ENCODE peak calls at places on chromosomes 11 and 22, in eight cellular contexts. B is H1, R is stomach, S is H54, Z is breast epithelium, E is heart left ventricle, I is HCT116, X is suprapubic skin. M is an unnamed sample.

GRCh38 chr22:42699281-42699681 is 21.4 kb downstream of the A4GALT start:
- DNase-seq in B (no peak), R (no peak), S (no peak), Z (no peak), E (no peak), I (no peak), X (no peak), M (no peak)

GRCh38 chr11:134508219-134508990 is 96.4 kb upstream of the B3GAT1 start:
- DNase-seq in B (no peak), R (peak), S (no peak), Z (peak), E (peak), I (no peak), X (peak), M (no peak)

GRCh38 chr11:60867871-60868681 is 734 bp downstream of the ZP1 start:
- DNase-seq in B (no peak), R (no peak), S (no peak), Z (no peak), E (peak), I (no peak), X (no peak), M (no peak)

GRCh38 chr22:35643991-35644390 is 4.3 kb upstream of the APOL6 start:
- DNase-seq in B (peak), R (no peak), S (no peak), Z (no peak), E (no peak), I (no peak), X (no peak), M (no peak)

GRCh38 chr22:28736296-28737155 is 5.1 kb downstream of the CHEK2 start:
- DNase-seq in B (no peak), R (no peak), S (no peak), Z (no peak), E (no peak), I (no peak), X (no peak), M (no peak)

GRCh38 chr11:17720796-17721171 is 1.4 kb downstream of the MYOD1 start:
- DNase-seq in B (peak), R (no peak), S (no peak), Z (no peak), E (no peak), I (no peak), X (no peak), M (no peak)

GRCh38 chr22:24088796-24089195 is 77.7 kb downstream of the CABIN1 start:
- DNase-seq in B (no peak), R (no peak), S (no peak), Z (no peak), E (peak), I (no peak), X (no peak), M (no peak)

GRCh38 chr11:61587541-61587941 is 6.7 kb upstream of the SYT7 start:
- DNase-seq in B (peak), R (peak), S (no peak), Z (peak), E (peak), I (no peak), X (no peak), M (no peak)

GRCh38 chr11:125566235-125566634 is 3.0 kb upstream of the EI24 start:
- DNase-seq in B (no peak), R (no peak), S (no peak), Z (no peak), E (no peak), I (no peak), X (no peak), M (no peak)

GRCh38 chr11:100176456-100176855 is 510.6 kb upstream of the ARHGAP42 start:
- DNase-seq in B (no peak), R (no peak), S (no peak), Z (no peak), E (no peak), I (no peak), X (no peak), M (no peak)

GRCh38 chr11:106331163-106331562 is 253.7 kb downstream of the AASDHPPT start:
- DNase-seq in B (no peak), R (no peak), S (no peak), Z (no peak), E (no peak), I (no peak), X (no peak), M (no peak)

GRCh38 chr11:35343033-35343598 is 76.2 kb downstream of the SLC1A2 start:
- DNase-seq in B (no peak), R (no peak), S (no peak), Z (no peak), E (no peak), I (no peak), X (no peak), M (no peak)

GRCh38 chr11:1479678-1480118 is 6.9 kb downstream of the MOB2 start:
- DNase-seq in B (no peak), R (no peak), S (no peak), Z (no peak), E (no peak), I (no peak), X (peak), M (no peak)

GRCh38 chr11:61683961-61684869 is 4.0 kb downstream of the DAGLA start:
- DNase-seq in B (no peak), R (no peak), S (no peak), Z (no peak), E (no peak), I (no peak), X (no peak), M (no peak)

GRCh38 chr11:75413864-75414263 is 14.5 kb downstream of the RPS3 start:
- DNase-seq in B (no peak), R (no peak), S (no peak), Z (no peak), E (no peak), I (no peak), X (no peak), M (peak)

GRCh38 chr11:256952-257737 is 20.4 kb downstream of the PSMD13 start:
- DNase-seq in B (no peak), R (no peak), S (no peak), Z (no peak), E (no peak), I (no peak), X (no peak), M (no peak)

GRCh38 chr11:3989251-3989650 is 105.3 kb upstream of the RRM1 start:
- DNase-seq in B (peak), R (no peak), S (no peak), Z (no peak), E (no peak), I (no peak), X (no peak), M (peak)

GRCh38 chr11:37972691-37973090 is 1374.7 kb upstream of the RAG2 start:
- DNase-seq in B (no peak), R (no peak), S (no peak), Z (no peak), E (no peak), I (no peak), X (no peak), M (no peak)

GRCh38 chr22:26685601-26686000 is 28.2 kb downstream of the MIAT start:
- DNase-seq in B (no peak), R (no peak), S (no peak), Z (no peak), E (no peak), I (no peak), X (no peak), M (peak)

GRCh38 chr11:66113132-66113856 is 43.2 kb downstream of the PACS1 start:
- DNase-seq in B (no peak), R (no peak), S (no peak), Z (no peak), E (no peak), I (peak), X (no peak), M (no peak)

GRCh38 chr11:72239849-72240460 is 4.0 kb downstream of the PHOX2A start:
- DNase-seq in B (peak), R (peak), S (no peak), Z (no peak), E (peak), I (no peak), X (peak), M (peak)

GRCh38 chr11:74557526-74557925 is 34.9 kb upstream of the POLD3 start:
- DNase-seq in B (no peak), R (no peak), S (no peak), Z (no peak), E (no peak), I (no peak), X (no peak), M (no peak)

GRCh38 chr11:19789840-19790710 is 77.4 kb downstream of the NAV2 start:
- DNase-seq in B (no peak), R (no peak), S (no peak), Z (no peak), E (no peak), I (no peak), X (no peak), M (peak)

GRCh38 chr11:2650343-2650867 is 49.4 kb downstream of the KCNQ1OT1 start:
- DNase-seq in B (no peak), R (no peak), S (no peak), Z (no peak), E (no peak), I (no peak), X (no peak), M (no peak)

GRCh38 chr22:43262990-43263644 is 76.2 kb upstream of the TTLL12 start:
- DNase-seq in B (no peak), R (peak), S (no peak), Z (no peak), E (peak), I (no peak), X (no peak), M (peak)

GRCh38 chr11:27770576-27770975 is 70.3 kb upstream of the BDNF start:
- DNase-seq in B (no peak), R (no peak), S (peak), Z (no peak), E (no peak), I (peak), X (no peak), M (no peak)

GRCh38 chr11:59615637-59616395 is at the start of gene OSBP:
- DNase-seq in B (peak), R (peak), S (peak), Z (peak), E (peak), I (peak), X (peak), M (peak)

GRCh38 chr11:59617876-59618275 is 2.3 kb upstream of the OSBP start:
- DNase-seq in B (no peak), R (no peak), S (no peak), Z (no peak), E (no peak), I (no peak), X (no peak), M (no peak)

GRCh38 chr11:59614277-59615131 is 1.1 kb downstream of the OSBP start:
- DNase-seq in B (no peak), R (no peak), S (no peak), Z (no peak), E (no peak), I (no peak), X (no peak), M (no peak)

GRCh38 chr11:59615132-59615636 is 390 bp downstream of the OSBP start:
- DNase-seq in B (peak), R (peak), S (no peak), Z (peak), E (peak), I (peak), X (peak), M (peak)

GRCh38 chr11:59616396-59616982 is 915 bp upstream of the OSBP start:
- DNase-seq in B (no peak), R (no peak), S (no peak), Z (no peak), E (no peak), I (no peak), X (no peak), M (no peak)
- TF ChIP-seq POLR2A in B (peak), R (no peak), S (no peak), Z (no peak), E (peak), I (peak), X (no peak), M (peak)

GRCh38 chr11:117314840-117315239 is 1.2 kb downstream of the BACE1 start:
- DNase-seq in B (no peak), R (no peak), S (no peak), Z (no peak), E (no peak), I (no peak), X (no peak), M (no peak)

GRCh38 chr11:117318738-117319137 is 2.7 kb upstream of the BACE1 start:
- DNase-seq in B (no peak), R (no peak), S (no peak), Z (no peak), E (no peak), I (no peak), X (no peak), M (no peak)

GRCh38 chr11:117315285-117316196 is 515 bp downstream of the BACE1 start:
- DNase-seq in B (no peak), R (no peak), S (peak), Z (no peak), E (peak), I (no peak), X (no peak), M (no peak)

GRCh38 chr11:117313828-117314768 is 2.0 kb downstream of the BACE1 start:
- DNase-seq in B (no peak), R (no peak), S (no peak), Z (no peak), E (no peak), I (no peak), X (no peak), M (no peak)

DNA sequence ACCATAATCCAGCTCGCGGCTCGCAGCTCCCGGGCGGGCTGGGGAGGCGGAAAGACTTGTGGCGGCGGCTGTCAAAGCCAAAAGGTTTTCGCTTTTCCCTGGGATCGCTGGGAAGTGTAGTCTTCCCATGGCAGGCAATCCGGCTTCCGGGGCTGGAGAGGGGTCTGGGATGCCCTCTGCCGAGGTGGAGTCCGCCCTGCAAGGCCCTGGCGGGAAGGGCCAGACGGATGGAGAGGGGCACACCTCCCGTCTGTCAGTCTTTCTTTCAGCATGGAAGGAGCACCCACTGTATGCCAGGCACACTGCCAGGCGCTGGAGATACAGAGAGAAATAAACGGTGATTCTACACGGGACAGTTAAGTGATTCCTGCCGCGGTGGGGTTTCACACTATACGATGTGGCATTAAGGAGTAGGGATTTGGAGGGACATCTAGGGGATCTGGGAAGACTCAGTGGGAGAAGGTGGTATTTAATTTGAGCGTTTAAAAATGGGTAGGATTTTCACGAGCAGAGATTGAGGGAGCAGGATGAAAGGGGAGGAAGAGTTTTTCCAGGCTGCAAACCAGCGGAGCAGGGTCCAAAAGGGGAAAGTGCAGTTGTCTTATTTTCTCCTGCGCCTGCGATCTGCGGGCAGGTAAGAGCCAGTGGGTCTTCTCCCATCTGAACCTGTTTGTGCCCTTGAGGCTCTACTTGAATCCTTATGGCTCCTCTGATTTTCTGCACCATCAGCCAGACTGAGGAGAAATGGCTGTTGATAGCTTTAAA is at the start of gene BACE1:
- DNase-seq in B (peak), R (peak), S (peak), Z (peak), E (peak), I (peak), X (peak), M (peak)
- TF ChIP-seq POLR2A in B (no peak), R (no peak), S (peak), Z (no peak), E (peak), I (no peak), X (no peak), M (peak)

GRCh38 chr22:37052386-37053309 is 1.1 kb downstream of the KCTD17 start:
- DNase-seq in B (no peak), R (no peak), S (no peak), Z (no peak), E (no peak), I (no peak), X (no peak), M (no peak)

GRCh38 chr22:37050913-37051628 is 471 bp upstream of the KCTD17 start:
- DNase-seq in B (no peak), R (no peak), S (no peak), Z (no peak), E (no peak), I (no peak), X (no peak), M (no peak)

GRCh38 chr22:37053310-37054077 is 2.0 kb downstream of the KCTD17 start:
- DNase-seq in B (no peak), R (no peak), S (no peak), Z (no peak), E (peak), I (no peak), X (no peak), M (no peak)

GRCh38 chr22:37054078-37054440 is 2.5 kb downstream of the KCTD17 start:
- DNase-seq in B (no peak), R (no peak), S (no peak), Z (no peak), E (no peak), I (no peak), X (no peak), M (no peak)

GRCh38 chr22:37051629-37052385 is at the start of gene KCTD17:
- DNase-seq in B (peak), R (peak), S (peak), Z (no peak), E (peak), I (peak), X (peak), M (peak)
- TF ChIP-seq POLR2A in B (peak), R (no peak), S (peak), Z (no peak), E (peak), I (no peak), X (no peak), M (no peak)

DNA sequence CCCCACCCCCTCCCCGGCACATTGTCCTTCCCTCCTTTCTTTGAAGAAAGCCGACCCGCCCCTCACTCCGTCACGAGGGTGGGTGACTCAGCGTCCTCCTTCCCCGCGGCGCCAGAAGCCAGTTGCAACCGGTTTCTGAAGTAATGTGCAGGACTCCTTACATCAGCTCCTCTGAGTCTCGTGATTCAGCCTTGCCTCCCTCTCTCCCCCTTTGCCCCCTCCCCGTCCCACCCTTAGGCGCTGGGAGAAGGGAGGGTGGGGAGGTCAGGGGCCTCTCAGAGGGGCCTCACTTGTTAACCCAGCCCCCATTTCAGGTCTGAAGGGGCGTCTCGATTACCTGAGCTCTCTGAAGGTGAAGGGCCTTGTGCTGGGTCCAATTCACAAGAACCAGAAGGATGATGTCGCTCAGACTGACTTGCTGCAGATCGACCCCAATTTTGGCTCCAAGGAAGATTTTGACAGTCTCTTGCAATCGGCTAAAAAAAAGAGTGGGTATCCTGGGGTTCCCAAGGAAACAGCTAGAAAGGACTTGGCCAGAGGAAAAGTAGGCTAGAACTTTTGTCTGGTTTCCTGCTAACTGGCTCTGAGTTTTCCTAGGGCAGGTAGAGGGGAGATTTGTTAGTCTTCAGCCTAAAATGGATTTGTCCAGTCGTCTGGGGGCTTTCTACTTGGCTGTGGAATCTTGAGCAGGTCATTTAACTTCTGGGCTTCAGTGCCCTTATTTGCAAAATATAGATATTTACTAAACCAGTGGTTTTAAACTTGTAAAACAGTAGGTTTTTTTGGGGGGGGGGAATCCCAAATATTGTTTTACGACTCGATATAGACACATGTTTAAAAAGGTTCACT is 1.1 kb downstream of the SLC3A2 start:
- DNase-seq in B (no peak), R (peak), S (peak), Z (peak), E (peak), I (peak), X (peak), M (peak)
- TF ChIP-seq POLR2A in B (peak), R (no peak), S (peak), Z (no peak), E (no peak), I (no peak), X (no peak), M (no peak)

GRCh38 chr22:30575859-30576258 is 1.4 kb upstream of the GAL3ST1 start:
- DNase-seq in B (no peak), R (peak), S (no peak), Z (no peak), E (no peak), I (no peak), X (no peak), M (no peak)
- TF ChIP-seq POLR2A in B (no peak), R (no peak), S (no peak), Z (no peak), E (no peak), I (no peak), X (no peak), M (no peak)